ENCODE peak calls at places on chromosomes 2 and 18, in six cellular contexts. J, I, B, O, V and R are unnamed samples.

GRCh38 chr2:240759454-240759853 is 60.6 kb downstream of the KIF1A start:
- DNase-seq in I (no peak), J (no peak), V (no peak), O (peak; percentile 50), B (no peak), R (no peak)

GRCh38 chr2:15220618-15221017 is 340.5 kb downstream of the NBAS start:
- DNase-seq in O (no peak), V (no peak), I (no peak), B (no peak), J (no peak), R (no peak)

GRCh38 chr18:52979888-52980287 is 639.9 kb downstream of the DCC start:
- DNase-seq in J (no peak), I (no peak), B (no peak), O (no peak), V (no peak), R (no peak)

GRCh38 chr2:135819211-135819610 is 17.8 kb downstream of the LCT start:
- DNase-seq in B (no peak), I (no peak), J (no peak), O (no peak), V (peak; percentile 35), R (no peak)

GRCh38 chr2:161119483-161119882 is 40.7 kb upstream of the TANK start:
- DNase-seq in I (no peak), O (no peak), V (no peak), B (no peak), J (no peak), R (no peak)

GRCh38 chr2:173159794-173160463 is 84.3 kb downstream of the MAP3K20 start:
- DNase-seq in O (peak; percentile 55), B (peak; percentile 94), J (no peak), V (peak; percentile 74), I (no peak), R (peak; percentile 71)

GRCh38 chr2:85873679-85874078 is 15.1 kb downstream of the ST3GAL5 start:
- DNase-seq in B (no peak), O (no peak), J (no peak), V (no peak), I (no peak), R (no peak)

GRCh38 chr2:109154226-109154625 is 25.2 kb downstream of the SH3RF3 start:
- DNase-seq in I (no peak), V (no peak), B (no peak), O (no peak), J (no peak), R (no peak)

GRCh38 chr2:201157694-201158093 is 25.2 kb upstream of the CASP10 start:
- DNase-seq in J (no peak), I (no peak), O (no peak), V (peak; percentile 28), B (no peak), R (no peak)

GRCh38 chr2:207260021-207260420 is 94.3 kb upstream of the KLF7 start:
- DNase-seq in V (no peak), B (no peak), I (no peak), O (no peak), J (no peak), R (no peak)

GRCh38 chr2:124524155-124524910 is 499.2 kb downstream of the CNTNAP5 start:
- DNase-seq in O (no peak), B (no peak), I (no peak), J (no peak), V (no peak), R (no peak)

GRCh38 chr2:145088733-145089132 is 568.8 kb upstream of the ZEB2 start:
- DNase-seq in B (no peak), I (no peak), O (no peak), V (no peak), J (no peak), R (no peak)

GRCh38 chr2:63790913-63791312 is 50.8 kb upstream of the UGP2 start:
- DNase-seq in J (no peak), O (peak; percentile 10), V (no peak), B (no peak), I (no peak), R (no peak)

GRCh38 chr2:20625920-20626697 is 24.8 kb downstream of the HS1BP3 start:
- DNase-seq in J (no peak), I (no peak), B (no peak), O (no peak), V (no peak), R (peak; percentile 90)

GRCh38 chr2:100060875-100061274 is 81.5 kb downstream of the AFF3 start:
- DNase-seq in O (no peak), J (no peak), B (no peak), V (no peak), I (no peak), R (no peak)

GRCh38 chr2:156306821-156307220 is 25.7 kb downstream of the NR4A2 start:
- DNase-seq in B (no peak), I (no peak), J (no peak), O (no peak), V (no peak), R (no peak)

GRCh38 chr18:40415224-40415791 is 1539.7 kb upstream of the PIK3C3 start:
- DNase-seq in B (no peak), J (no peak), V (no peak), O (no peak), I (no peak), R (no peak)